ENCODE peak calls at places on chromosomes 6 and 20, in ten cellular contexts. One of them, this sample, is unnamed.

GRCh38 chr6:14925025-14925595 is 320.8 kb upstream of the JARID2 start:
- DNase-seq in RPMI7951: no peak
- DNase-seq in activated CD4-positive, alpha-beta T cell treated with anti-CD3 and anti-CD28 coated beads, Interleukin-2, amount 10 ng/mL, durations not matched to agents 7 days and 5 days: no peak
- DNase-seq in stimulated activated CD4-positive, alpha-beta T cell treated with anti-CD3 and anti-CD28 coated beads, Interleukin-4, amount 100 ng/mL, for 48 hours: no peak
- DNase-seq in GM12891: no peak
- DNase-seq in H1: no peak
- DNase-seq in Right ventricle myocardium superior: no peak
- DNase-seq in CD4-positive, alpha-beta T cell: no peak
- DNase-seq in mucosa of descending colon: no peak
- DNase-seq in progenitor cell of endocrine pancreas: no peak
- DNase-seq in this sample: no peak

GRCh38 chr6:107274288-107274687 is 159.0 kb upstream of the BEND3 start:
- DNase-seq in RPMI7951: no peak
- DNase-seq in activated CD4-positive, alpha-beta T cell treated with anti-CD3 and anti-CD28 coated beads, Interleukin-2, amount 10 ng/mL, durations not matched to agents 7 days and 5 days: no peak
- DNase-seq in stimulated activated CD4-positive, alpha-beta T cell treated with anti-CD3 and anti-CD28 coated beads, Interleukin-4, amount 100 ng/mL, for 48 hours: no peak
- DNase-seq in GM12891: no peak
- DNase-seq in H1: no peak
- DNase-seq in Right ventricle myocardium superior: no peak
- DNase-seq in CD4-positive, alpha-beta T cell: no peak
- DNase-seq in mucosa of descending colon: no peak
- DNase-seq in progenitor cell of endocrine pancreas: no peak
- DNase-seq in this sample: no peak

GRCh38 chr6:137216106-137216505 is 3.1 kb downstream of the IFNGR1 start:
- DNase-seq in RPMI7951: no peak
- DNase-seq in activated CD4-positive, alpha-beta T cell treated with anti-CD3 and anti-CD28 coated beads, Interleukin-2, amount 10 ng/mL, durations not matched to agents 7 days and 5 days: no peak
- DNase-seq in stimulated activated CD4-positive, alpha-beta T cell treated with anti-CD3 and anti-CD28 coated beads, Interleukin-4, amount 100 ng/mL, for 48 hours: no peak
- DNase-seq in GM12891: no peak
- DNase-seq in H1: no peak
- DNase-seq in Right ventricle myocardium superior: no peak
- DNase-seq in CD4-positive, alpha-beta T cell: no peak
- DNase-seq in mucosa of descending colon: no peak
- DNase-seq in progenitor cell of endocrine pancreas: no peak
- DNase-seq in this sample: no peak

GRCh38 chr20:64023278-64024140 is 12.5 kb upstream of the C20orf204 start:
- DNase-seq in RPMI7951: no peak
- DNase-seq in activated CD4-positive, alpha-beta T cell treated with anti-CD3 and anti-CD28 coated beads, Interleukin-2, amount 10 ng/mL, durations not matched to agents 7 days and 5 days: no peak
- DNase-seq in stimulated activated CD4-positive, alpha-beta T cell treated with anti-CD3 and anti-CD28 coated beads, Interleukin-4, amount 100 ng/mL, for 48 hours: no peak
- DNase-seq in GM12891: no peak
- DNase-seq in H1: no peak
- DNase-seq in Right ventricle myocardium superior: no peak
- DNase-seq in CD4-positive, alpha-beta T cell: no peak
- DNase-seq in mucosa of descending colon: peak
- DNase-seq in progenitor cell of endocrine pancreas: no peak
- DNase-seq in this sample: no peak

GRCh38 chr6:107313776-107314175 is 145.6 kb downstream of the PDSS2 start:
- DNase-seq in RPMI7951: no peak
- DNase-seq in activated CD4-positive, alpha-beta T cell treated with anti-CD3 and anti-CD28 coated beads, Interleukin-2, amount 10 ng/mL, durations not matched to agents 7 days and 5 days: no peak
- DNase-seq in stimulated activated CD4-positive, alpha-beta T cell treated with anti-CD3 and anti-CD28 coated beads, Interleukin-4, amount 100 ng/mL, for 48 hours: no peak
- DNase-seq in GM12891: no peak
- DNase-seq in H1: no peak
- DNase-seq in Right ventricle myocardium superior: no peak
- DNase-seq in CD4-positive, alpha-beta T cell: no peak
- DNase-seq in mucosa of descending colon: no peak
- DNase-seq in progenitor cell of endocrine pancreas: no peak
- DNase-seq in this sample: no peak

GRCh38 chr6:106804238-106805016 is 170.1 kb downstream of the CD24 start:
- DNase-seq in RPMI7951: no peak
- DNase-seq in activated CD4-positive, alpha-beta T cell treated with anti-CD3 and anti-CD28 coated beads, Interleukin-2, amount 10 ng/mL, durations not matched to agents 7 days and 5 days: no peak
- DNase-seq in stimulated activated CD4-positive, alpha-beta T cell treated with anti-CD3 and anti-CD28 coated beads, Interleukin-4, amount 100 ng/mL, for 48 hours: no peak
- DNase-seq in GM12891: no peak
- DNase-seq in H1: peak
- DNase-seq in Right ventricle myocardium superior: no peak
- DNase-seq in CD4-positive, alpha-beta T cell: no peak
- DNase-seq in mucosa of descending colon: no peak
- DNase-seq in progenitor cell of endocrine pancreas: no peak
- DNase-seq in this sample: no peak

GRCh38 chr6:118685823-118686449 is 34.5 kb upstream of the CEP85L start:
- DNase-seq in RPMI7951: peak
- DNase-seq in activated CD4-positive, alpha-beta T cell treated with anti-CD3 and anti-CD28 coated beads, Interleukin-2, amount 10 ng/mL, durations not matched to agents 7 days and 5 days: no peak
- DNase-seq in stimulated activated CD4-positive, alpha-beta T cell treated with anti-CD3 and anti-CD28 coated beads, Interleukin-4, amount 100 ng/mL, for 48 hours: no peak
- DNase-seq in GM12891: no peak
- DNase-seq in H1: no peak
- DNase-seq in Right ventricle myocardium superior: no peak
- DNase-seq in CD4-positive, alpha-beta T cell: no peak
- DNase-seq in mucosa of descending colon: no peak
- DNase-seq in progenitor cell of endocrine pancreas: no peak
- DNase-seq in this sample: no peak

GRCh38 chr20:18767676-18768075 is 45.9 kb upstream of the SCP2D1 start:
- DNase-seq in RPMI7951: no peak
- DNase-seq in activated CD4-positive, alpha-beta T cell treated with anti-CD3 and anti-CD28 coated beads, Interleukin-2, amount 10 ng/mL, durations not matched to agents 7 days and 5 days: no peak
- DNase-seq in stimulated activated CD4-positive, alpha-beta T cell treated with anti-CD3 and anti-CD28 coated beads, Interleukin-4, amount 100 ng/mL, for 48 hours: no peak
- DNase-seq in GM12891: no peak
- DNase-seq in H1: no peak
- DNase-seq in Right ventricle myocardium superior: no peak
- DNase-seq in CD4-positive, alpha-beta T cell: no peak
- DNase-seq in mucosa of descending colon: no peak
- DNase-seq in progenitor cell of endocrine pancreas: no peak
- DNase-seq in this sample: no peak

GRCh38 chr6:15956205-15957106 is 172.4 kb upstream of the MYLIP start:
- DNase-seq in RPMI7951: no peak
- DNase-seq in activated CD4-positive, alpha-beta T cell treated with anti-CD3 and anti-CD28 coated beads, Interleukin-2, amount 10 ng/mL, durations not matched to agents 7 days and 5 days: no peak
- DNase-seq in stimulated activated CD4-positive, alpha-beta T cell treated with anti-CD3 and anti-CD28 coated beads, Interleukin-4, amount 100 ng/mL, for 48 hours: no peak
- DNase-seq in GM12891: no peak
- DNase-seq in H1: no peak
- DNase-seq in Right ventricle myocardium superior: no peak
- DNase-seq in CD4-positive, alpha-beta T cell: no peak
- DNase-seq in mucosa of descending colon: peak
- DNase-seq in progenitor cell of endocrine pancreas: no peak
- DNase-seq in this sample: peak

This sample was measured in HT1080.